ENCODE peak calls at places on chromosomes 11 and 22, in ten cellular contexts. G is activated gamma-delta T cell; V is occipital lobe; W is MG63; J is T follicular helper cell; D is activated CD4-positive, alpha-beta T cell treated with anti-CD3 and anti-CD28 coated beads, Interleukin-2, amount 10 ng/mL, durations not matched to agents 7 days and 5 days; Z is neural crest cell; K is CD4-positive, alpha-beta memory T cell; L is HTR-8/SVneo; S is HT1080. P is an unnamed sample.

GRCh38 chr11:65141896-65142494 is 7.7 kb upstream of the SYVN1 start:
- DNase-seq in K (no peak), Z (no peak), L (no peak), G (no peak), W (no peak), S (no peak), D (no peak), V (no peak), J (no peak), P (no peak)

GRCh38 chr11:61057615-61058014 is 44.7 kb upstream of the CD5 start:
- DNase-seq in W (no peak), Z (no peak), V (no peak), G (no peak), D (no peak), L (no peak), J (no peak), K (no peak), S (no peak), P (no peak)

GRCh38 chr11:128305588-128305987 is 281.8 kb downstream of the ETS1 start:
- DNase-seq in W (no peak), K (peak), G (no peak), D (no peak), S (no peak), L (no peak), Z (no peak), J (no peak), V (no peak), P (no peak)

GRCh38 chr11:12817681-12818332 is 143.6 kb downstream of the TEAD1 start:
- DNase-seq in L (no peak), S (peak), W (peak), J (no peak), D (no peak), K (no peak), G (no peak), Z (no peak), V (no peak), P (no peak)

GRCh38 chr11:13318498-13319295 is 41.1 kb downstream of the BMAL1 start:
- DNase-seq in V (no peak), Z (no peak), S (no peak), D (no peak), L (no peak), K (no peak), G (no peak), W (no peak), J (no peak), P (no peak)

GRCh38 chr11:945986-946385 is 20.3 kb downstream of the AP2A2 start:
- DNase-seq in Z (peak), W (no peak), V (peak), G (no peak), K (no peak), D (no peak), S (no peak), L (no peak), J (no peak), P (no peak)

GRCh38 chr11:116376054-116376453 is 396.7 kb downstream of the BUD13 start:
- DNase-seq in V (no peak), Z (no peak), J (no peak), L (no peak), S (no peak), W (no peak), K (no peak), G (no peak), D (no peak), P (no peak)

GRCh38 chr11:1504581-1505290 is 18.2 kb upstream of the MOB2 start:
- DNase-seq in D (no peak), J (no peak), S (no peak), G (no peak), Z (no peak), K (no peak), W (no peak), V (no peak), L (no peak), P (no peak)

GRCh38 chr22:16955678-16956210 is 52.3 kb downstream of the GAB4 start:
- DNase-seq in Z (no peak), S (no peak), L (no peak), V (no peak), K (no peak), J (no peak), G (no peak), D (no peak), W (peak), P (no peak)

GRCh38 chr11:55942785-55943392 is 6.7 kb upstream of the OR5I1 start:
- DNase-seq in J (no peak), D (peak), L (peak), Z (no peak), V (no peak), G (no peak), W (no peak), K (no peak), S (peak), P (no peak)

GRCh38 chr11:12696911-12697581 is 22.8 kb downstream of the TEAD1 start:
- DNase-seq in K (no peak), Z (no peak), L (no peak), W (no peak), D (no peak), G (no peak), J (no peak), S (no peak), V (no peak), P (no peak)

GRCh38 chr11:109734602-109735001 is 312.6 kb downstream of the C11orf87 start:
- DNase-seq in Z (no peak), G (no peak), S (no peak), D (no peak), W (peak), J (no peak), K (no peak), L (peak), V (no peak), P (no peak)

GRCh38 chr11:119764108-119764874 is 35.3 kb upstream of the NECTIN1 start:
- DNase-seq in D (no peak), G (no peak), S (no peak), W (peak), J (no peak), L (no peak), V (peak), Z (no peak), K (no peak), P (no peak)

GRCh38 chr11:130471731-130472433 is 23.4 kb downstream of the ADAMTS15 start:
- DNase-seq in D (no peak), J (no peak), W (no peak), V (no peak), S (no peak), G (no peak), K (no peak), L (no peak), Z (no peak), P (no peak)

GRCh38 chr11:30914143-30914762 is 328.1 kb upstream of the MPPED2 start:
- DNase-seq in L (peak), V (peak), W (peak), D (peak), J (no peak), G (no peak), K (no peak), S (peak), Z (peak), P (peak)

GRCh38 chr11:123841189-123841588 is 35.0 kb upstream of the OR6M1 start:
- DNase-seq in D (no peak), J (no peak), Z (no peak), S (peak), L (no peak), G (no peak), W (no peak), K (no peak), V (no peak), P (no peak)

GRCh38 chr11:133347988-133348387 is 184.3 kb downstream of the OPCML start:
- DNase-seq in K (no peak), D (no peak), S (peak), G (no peak), Z (no peak), J (no peak), V (no peak), L (no peak), W (no peak), P (no peak)

P was measured in type B pancreatic cell.